ENCODE peak calls at places on chromosomes 7 and 10, in seven cellular contexts. Y, U, N, G, Q, T and P are unnamed samples.

GRCh38 chr10:11609052-11609451 is 2.4 kb downstream of the USP6NL start:
- DNase-seq in Y (no peak), U (peak; percentile 54), N (no peak), G (no peak), Q (no peak), T (no peak), P (no peak)

GRCh38 chr10:70052462-70053211 is at the start of gene MACROH2A2:
- DNase-seq in Y (peak; percentile 53), U (peak; percentile 13), N (peak; percentile 12), G (peak; percentile 59), Q (peak; percentile 50), T (no peak), P (peak; percentile 90)

GRCh38 chr10:115941247-115941840 is 331.7 kb downstream of the GFRA1 start:
- DNase-seq in Y (no peak), U (no peak), N (peak; percentile 66), G (no peak), Q (no peak), T (no peak), P (no peak)

GRCh38 chr10:79356104-79356503 is 8.8 kb downstream of the PPIF start:
- DNase-seq in Y (no peak), U (no peak), N (no peak), G (no peak), Q (no peak), T (no peak), P (no peak)

GRCh38 chr10:107913317-107914294 is 749.1 kb upstream of the SORCS1 start:
- DNase-seq in Y (no peak), U (no peak), N (no peak), G (no peak), Q (no peak), T (no peak), P (no peak)

GRCh38 chr7:157009170-157009777 is 1.2 kb downstream of the MNX1 start:
- DNase-seq in Y (no peak), U (no peak), N (no peak), G (no peak), Q (no peak), T (no peak), P (no peak)

GRCh38 chr10:38605153-38605661 is 511.1 kb downstream of the ZNF37A start:
- DNase-seq in Y (no peak), U (peak; percentile 3), N (no peak), G (no peak), Q (no peak), T (no peak), P (no peak)

GRCh38 chr7:39589323-39590111 is 23.3 kb downstream of the YAE1 start:
- DNase-seq in Y (no peak), U (peak; percentile 92), N (peak; percentile 99), G (peak; percentile 16), Q (no peak), T (peak; percentile 82), P (peak; percentile 88)

GRCh38 chr7:35805876-35806275 is 5.0 kb downstream of the SEPTIN7 start:
- DNase-seq in Y (no peak), U (no peak), N (no peak), G (no peak), Q (no peak), T (no peak), P (peak; percentile 17)

GRCh38 chr7:69399038-69399800 is 199.1 kb upstream of the AUTS2 start:
- DNase-seq in Y (no peak), U (no peak), N (no peak), G (peak; percentile 16), Q (no peak), T (no peak), P (peak; percentile 57)

GRCh38 chr10:106285199-106285598 is 879.3 kb downstream of the SORCS1 start:
- DNase-seq in Y (no peak), U (no peak), N (no peak), G (no peak), Q (no peak), T (no peak), P (peak; percentile 10)

GRCh38 chr7:154231732-154232131 is 179.5 kb downstream of the DPP6 start:
- DNase-seq in Y (no peak), U (peak; percentile 38), N (no peak), G (no peak), Q (no peak), T (no peak), P (no peak)

GRCh38 chr10:13681095-13681494 is 94.3 kb downstream of the PRPF18 start:
- DNase-seq in Y (no peak), U (no peak), N (no peak), G (no peak), Q (no peak), T (no peak), P (no peak)

GRCh38 chr7:2465928-2466327 is 10.3 kb downstream of the GRIFIN start:
- DNase-seq in Y (no peak), U (no peak), N (no peak), G (no peak), Q (no peak), T (no peak), P (no peak)

GRCh38 chr7:87458148-87458547 is 17.3 kb downstream of the ABCB4 start:
- DNase-seq in Y (no peak), U (no peak), N (no peak), G (no peak), Q (no peak), T (no peak), P (no peak)

GRCh38 chr10:127243490-127244272 is 47.3 kb upstream of the INSYN2A start:
- DNase-seq in Y (no peak), U (peak; percentile 3), N (peak; percentile 58), G (no peak), Q (no peak), T (no peak), P (peak; percentile 17)

GRCh38 chr7:145293793-145294153 is 457.9 kb upstream of the TPK1 start:
- DNase-seq in Y (no peak), U (no peak), N (no peak), G (no peak), Q (no peak), T (no peak), P (no peak)

GRCh38 chr10:100502926-100503480 is 16.7 kb downstream of the SEC31B start:
- DNase-seq in Y (no peak), U (no peak), N (no peak), G (no peak), Q (no peak), T (no peak), P (peak; percentile 48)

GRCh38 chr10:89314676-89315075 is 12.8 kb downstream of the IFIT2 start:
- DNase-seq in Y (no peak), U (no peak), N (no peak), G (no peak), Q (no peak), T (no peak), P (no peak)

GRCh38 chr10:98231417-98231816 is 36.6 kb downstream of the LOXL4 start:
- DNase-seq in Y (no peak), U (no peak), N (no peak), G (no peak), Q (no peak), T (no peak), P (no peak)

GRCh38 chr7:133650067-133650466 is 397.2 kb downstream of the EXOC4 start:
- DNase-seq in Y (no peak), U (no peak), N (peak; percentile 6), G (no peak), Q (no peak), T (no peak), P (peak; percentile 87)

GRCh38 chr10:79266543-79267312 is 80.5 kb upstream of the PPIF start:
- DNase-seq in Y (peak; percentile 86), U (no peak), N (peak; percentile 92), G (peak; percentile 82), Q (peak; percentile 56), T (no peak), P (peak; percentile 91)

GRCh38 chr7:85619236-85619635 is 432.4 kb upstream of the SEMA3D start:
- DNase-seq in Y (no peak), U (no peak), N (no peak), G (no peak), Q (no peak), T (no peak), P (no peak)

DNA sequence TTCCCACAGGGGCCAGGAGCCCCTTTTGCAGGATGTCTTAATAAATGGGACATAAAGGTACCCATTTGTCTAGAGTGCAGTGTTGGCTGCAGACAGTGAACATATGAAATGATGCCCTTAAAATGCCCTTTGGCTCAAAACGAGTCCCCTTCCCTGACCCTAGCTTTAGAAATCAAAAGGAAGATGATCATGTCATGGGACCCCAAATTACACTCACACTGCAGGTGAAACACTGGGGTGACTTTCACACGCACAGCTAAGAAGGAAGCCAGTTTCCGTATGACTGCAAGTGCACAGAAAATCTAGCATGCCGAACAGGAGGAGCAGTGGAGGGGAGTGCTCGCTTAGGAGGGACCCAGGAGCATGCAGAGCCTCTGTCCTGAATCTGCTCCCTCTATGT is 154.5 kb upstream of the KLF14 start:
- DNase-seq in Y (no peak), U (no peak), N (no peak), G (no peak), Q (no peak), T (no peak), P (no peak)
- H3K4me1 ChIP-seq in Y (peaks cover 84% of the 10 kb centered on the region), U (no peaks in the 10 kb centered on the region), N (peaks cover 76% of the 10 kb centered on the region), G (peaks cover 41% of the 10 kb centered on the region), Q (peaks cover 24% of the 10 kb centered on the region), T (no peaks in the 10 kb centered on the region), P (peaks cover 83% of the 10 kb centered on the region)

DNA sequence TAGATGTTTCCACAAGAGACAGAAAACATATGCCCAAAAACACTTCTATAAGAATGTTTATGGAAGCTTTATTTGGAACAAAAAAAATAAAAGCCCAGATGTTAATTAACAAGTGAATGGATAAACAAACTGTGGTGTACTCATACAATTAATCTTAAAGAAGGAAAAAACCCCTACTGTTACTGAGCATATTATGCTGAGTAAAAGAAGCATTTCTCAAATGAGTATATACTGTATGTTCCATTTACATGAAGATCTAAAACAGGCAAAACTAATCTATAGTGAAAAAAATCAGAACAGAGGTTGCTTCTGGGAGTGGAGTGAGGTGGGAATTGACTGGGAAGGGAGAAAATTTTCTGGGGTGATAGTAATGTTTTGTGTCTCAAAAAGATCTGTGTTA is 15.5 kb upstream of the ANK3 start:
- DNase-seq in Y (no peak), U (no peak), N (no peak), G (no peak), Q (no peak), T (no peak), P (no peak)
- H3K4me1 ChIP-seq in Y (no peaks in the 10 kb centered on the region), U (no peaks in the 10 kb centered on the region), N (no peaks in the 10 kb centered on the region), G (no peaks in the 10 kb centered on the region), Q (no peaks in the 10 kb centered on the region), T (no peaks in the 10 kb centered on the region), P (no peaks in the 10 kb centered on the region)

GRCh38 chr7:74033372-74034311 is 5.7 kb downstream of the ELN start:
- DNase-seq in Y (peak; percentile 67), U (peak; percentile 45), N (no peak), G (peak; percentile 77), Q (peak; percentile 47), T (no peak), P (peak; percentile 22)
- H3K4me1 ChIP-seq in Y (peaks cover 53% of the 10 kb centered on the region), U (no peaks in the 10 kb centered on the region), N (peaks cover 3% of the 10 kb centered on the region), G (peaks cover 85% of the 10 kb centered on the region), Q (peaks cover 11% of the 10 kb centered on the region), T (no peaks in the 10 kb centered on the region), P (peaks cover 74% of the 10 kb centered on the region)

DNA sequence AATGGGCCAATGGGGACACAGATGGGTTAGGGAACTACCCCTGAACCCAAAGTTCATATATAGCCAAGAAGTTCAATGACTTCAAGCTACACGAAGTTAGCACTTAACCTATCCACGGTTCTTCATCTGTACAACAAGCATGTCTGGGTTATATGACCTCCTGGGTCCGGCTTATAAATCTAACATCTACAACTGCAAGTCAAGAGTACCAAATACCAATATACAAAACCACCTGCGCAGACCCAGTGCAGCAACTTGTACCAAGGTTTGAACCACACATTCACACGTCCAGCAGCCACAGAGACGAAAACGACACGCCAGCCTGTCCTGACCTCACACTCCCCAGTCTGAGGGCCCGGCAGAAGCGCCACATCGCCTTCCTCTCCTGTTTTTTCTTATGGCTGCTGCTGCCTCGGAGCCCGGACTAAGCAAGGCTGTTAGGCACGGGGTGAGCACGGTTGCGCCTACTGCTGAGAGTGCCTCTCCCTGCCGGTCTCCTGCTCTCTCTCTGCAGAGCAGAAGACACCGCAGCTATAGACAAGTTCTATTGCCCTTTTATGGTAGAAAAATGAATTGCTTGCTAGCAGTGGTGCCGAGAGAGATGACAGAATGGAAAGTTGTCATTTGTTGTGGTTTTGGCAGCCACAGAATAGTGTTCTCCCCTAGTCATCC is 86.3 kb downstream of the RNF216 start:
- DNase-seq in Y (no peak), U (no peak), N (no peak), G (peak; percentile 47), Q (no peak), T (peak; percentile 83), P (peak; percentile 75)
- H3K4me1 ChIP-seq in Y (peaks cover 84% of the 10 kb centered on the region), U (peaks cover 15% of the 10 kb centered on the region), N (peaks cover 34% of the 10 kb centered on the region), G (peaks cover 97% of the 10 kb centered on the region), Q (peaks cover 29% of the 10 kb centered on the region), T (peaks cover 92% of the 10 kb centered on the region), P (peaks cover 85% of the 10 kb centered on the region)